ENCODE peak calls at places on chromosome 10, in nine cellular contexts. One of them, this sample, is unnamed.

GRCh38 chr10:78928330-78928729 is 140.4 kb upstream of the ZMIZ1 start:
- DNase-seq in A549: no peak
- DNase-seq in psoas muscle: no peak
- DNase-seq in neural crest cell: no peak
- DNase-seq in dorsolateral prefrontal cortex: no peak
- DNase-seq in transverse colon: no peak
- DNase-seq in PC-3: no peak
- DNase-seq in OCI-LY7: no peak
- DNase-seq in GM06990: no peak
- DNase-seq in this sample: no peak

GRCh38 chr10:35523670-35524225 is 81.4 kb upstream of the GJD4 start:
- DNase-seq in OCI-LY7: peak
- DNase-seq in transverse colon: no peak
- DNase-seq in A549: no peak
- DNase-seq in dorsolateral prefrontal cortex: no peak
- DNase-seq in psoas muscle: no peak
- DNase-seq in PC-3: no peak
- DNase-seq in neural crest cell: no peak
- DNase-seq in GM06990: no peak
- DNase-seq in this sample: peak

GRCh38 chr10:93915603-93916002 is 21.8 kb downstream of the SLC35G1 start:
- DNase-seq in dorsolateral prefrontal cortex: no peak
- DNase-seq in psoas muscle: no peak
- DNase-seq in neural crest cell: no peak
- DNase-seq in A549: no peak
- DNase-seq in transverse colon: no peak
- DNase-seq in PC-3: no peak
- DNase-seq in OCI-LY7: no peak
- DNase-seq in GM06990: no peak
- DNase-seq in this sample: no peak

GRCh38 chr10:69332278-69333010 is 54.1 kb downstream of the HK1 start:
- DNase-seq in neural crest cell: no peak
- DNase-seq in A549: no peak
- DNase-seq in PC-3: no peak
- DNase-seq in OCI-LY7: no peak
- DNase-seq in dorsolateral prefrontal cortex: no peak
- DNase-seq in transverse colon: peak
- DNase-seq in GM06990: no peak
- DNase-seq in psoas muscle: no peak
- DNase-seq in this sample: no peak

GRCh38 chr10:98446121-98446655 is 547 bp downstream of the HPS1 start:
- DNase-seq in OCI-LY7: no peak
- DNase-seq in PC-3: no peak
- DNase-seq in psoas muscle: no peak
- DNase-seq in transverse colon: peak
- DNase-seq in A549: peak
- DNase-seq in GM06990: no peak
- DNase-seq in neural crest cell: peak
- DNase-seq in dorsolateral prefrontal cortex: no peak
- DNase-seq in this sample: no peak

GRCh38 chr10:74208081-74208480 is 57.1 kb downstream of the ADK start:
- DNase-seq in PC-3: peak
- DNase-seq in neural crest cell: no peak
- DNase-seq in A549: no peak
- DNase-seq in GM06990: no peak
- DNase-seq in dorsolateral prefrontal cortex: no peak
- DNase-seq in OCI-LY7: no peak
- DNase-seq in transverse colon: peak
- DNase-seq in psoas muscle: peak
- DNase-seq in this sample: no peak

GRCh38 chr10:101834341-101834740 is 9.3 kb downstream of the KCNIP2 start:
- DNase-seq in GM06990: no peak
- DNase-seq in dorsolateral prefrontal cortex: no peak
- DNase-seq in OCI-LY7: no peak
- DNase-seq in A549: no peak
- DNase-seq in psoas muscle: no peak
- DNase-seq in PC-3: peak
- DNase-seq in neural crest cell: no peak
- DNase-seq in transverse colon: peak
- DNase-seq in this sample: no peak

GRCh38 chr10:72353963-72354355 is 760 bp downstream of the DNAJB12 start:
- DNase-seq in GM06990: no peak
- DNase-seq in psoas muscle: peak
- DNase-seq in dorsolateral prefrontal cortex: no peak
- DNase-seq in neural crest cell: no peak
- DNase-seq in OCI-LY7: no peak
- DNase-seq in transverse colon: no peak
- DNase-seq in PC-3: no peak
- DNase-seq in A549: peak
- DNase-seq in this sample: no peak

GRCh38 chr10:119871881-119872609 is 598 bp downstream of the MCMBP start:
- DNase-seq in GM06990: peak
- DNase-seq in neural crest cell: peak
- DNase-seq in transverse colon: peak
- DNase-seq in dorsolateral prefrontal cortex: peak
- DNase-seq in OCI-LY7: peak
- DNase-seq in PC-3: peak
- DNase-seq in psoas muscle: peak
- DNase-seq in A549: no peak
- DNase-seq in this sample: peak

GRCh38 chr10:71893920-71894319 is 42.9 kb upstream of the PSAP start:
- DNase-seq in transverse colon: no peak
- DNase-seq in dorsolateral prefrontal cortex: no peak
- DNase-seq in PC-3: no peak
- DNase-seq in psoas muscle: no peak
- DNase-seq in A549: no peak
- DNase-seq in neural crest cell: no peak
- DNase-seq in GM06990: no peak
- DNase-seq in OCI-LY7: no peak
- DNase-seq in this sample: no peak

GRCh38 chr10:77609781-77610272 is 27.8 kb downstream of the KCNMA1 start:
- DNase-seq in psoas muscle: no peak
- DNase-seq in transverse colon: no peak
- DNase-seq in OCI-LY7: no peak
- DNase-seq in neural crest cell: no peak
- DNase-seq in PC-3: no peak
- DNase-seq in dorsolateral prefrontal cortex: no peak
- DNase-seq in GM06990: no peak
- DNase-seq in A549: no peak
- DNase-seq in this sample: no peak

GRCh38 chr10:6348091-6348862 is 145.5 kb downstream of the PFKFB3 start:
- DNase-seq in transverse colon: peak
- DNase-seq in PC-3: no peak
- DNase-seq in OCI-LY7: peak
- DNase-seq in dorsolateral prefrontal cortex: peak
- DNase-seq in A549: no peak
- DNase-seq in psoas muscle: peak
- DNase-seq in GM06990: peak
- DNase-seq in neural crest cell: no peak
- DNase-seq in this sample: peak

GRCh38 chr10:73998623-73999622 is 1.0 kb downstream of the VCL start:
- DNase-seq in psoas muscle: peak
- DNase-seq in PC-3: peak
- DNase-seq in neural crest cell: peak
- DNase-seq in A549: peak
- DNase-seq in dorsolateral prefrontal cortex: peak
- DNase-seq in OCI-LY7: peak
- DNase-seq in transverse colon: peak
- DNase-seq in GM06990: no peak
- DNase-seq in this sample: peak

GRCh38 chr10:5616871-5617270 is 49.5 kb downstream of the ASB13 start:
- DNase-seq in GM06990: no peak
- DNase-seq in dorsolateral prefrontal cortex: no peak
- DNase-seq in OCI-LY7: no peak
- DNase-seq in psoas muscle: no peak
- DNase-seq in neural crest cell: no peak
- DNase-seq in transverse colon: no peak
- DNase-seq in A549: no peak
- DNase-seq in PC-3: no peak
- DNase-seq in this sample: no peak

GRCh38 chr10:310976-311639 is 175.9 kb downstream of the ZMYND11 start:
- DNase-seq in PC-3: no peak
- DNase-seq in transverse colon: no peak
- DNase-seq in GM06990: no peak
- DNase-seq in A549: no peak
- DNase-seq in dorsolateral prefrontal cortex: no peak
- DNase-seq in neural crest cell: no peak
- DNase-seq in psoas muscle: no peak
- DNase-seq in OCI-LY7: no peak
- DNase-seq in this sample: no peak
- TF ChIP-seq CTCF in PC-3: no peak
- TF ChIP-seq CTCF in transverse colon: no peak
- TF ChIP-seq CTCF in GM06990: no peak
- TF ChIP-seq CTCF in A549: no peak
- TF ChIP-seq CTCF in dorsolateral prefrontal cortex: no peak
- TF ChIP-seq CTCF in neural crest cell: no peak
- TF ChIP-seq CTCF in psoas muscle: no peak
- TF ChIP-seq CTCF in OCI-LY7: no peak
- TF ChIP-seq CTCF in this sample: no peak

GRCh38 chr10:13957856-13958255 is 371.1 kb downstream of the PRPF18 start:
- DNase-seq in neural crest cell: no peak
- DNase-seq in A549: no peak
- DNase-seq in dorsolateral prefrontal cortex: no peak
- DNase-seq in PC-3: no peak
- DNase-seq in OCI-LY7: no peak
- DNase-seq in psoas muscle: no peak
- DNase-seq in transverse colon: no peak
- DNase-seq in GM06990: no peak
- DNase-seq in this sample: no peak

GRCh38 chr10:13953371-13953770 is 366.6 kb downstream of the PRPF18 start:
- DNase-seq in neural crest cell: no peak
- DNase-seq in OCI-LY7: no peak
- DNase-seq in psoas muscle: no peak
- DNase-seq in transverse colon: no peak
- DNase-seq in A549: no peak
- DNase-seq in PC-3: no peak
- DNase-seq in dorsolateral prefrontal cortex: no peak
- DNase-seq in GM06990: no peak
- DNase-seq in this sample: no peak

GRCh38 chr10:13959443-13960359 is 371.0 kb downstream of the FRMD4A start:
- DNase-seq in GM06990: no peak
- DNase-seq in dorsolateral prefrontal cortex: no peak
- DNase-seq in transverse colon: no peak
- DNase-seq in psoas muscle: no peak
- DNase-seq in A549: no peak
- DNase-seq in neural crest cell: no peak
- DNase-seq in PC-3: no peak
- DNase-seq in OCI-LY7: no peak
- DNase-seq in this sample: no peak

GRCh38 chr10:13955426-13955825 is 368.7 kb downstream of the PRPF18 start:
- DNase-seq in neural crest cell: no peak
- DNase-seq in psoas muscle: no peak
- DNase-seq in transverse colon: no peak
- DNase-seq in GM06990: no peak
- DNase-seq in PC-3: no peak
- DNase-seq in OCI-LY7: no peak
- DNase-seq in dorsolateral prefrontal cortex: no peak
- DNase-seq in A549: no peak
- DNase-seq in this sample: no peak

GRCh38 chr10:13956826-13957225 is 370.1 kb downstream of the PRPF18 start:
- DNase-seq in psoas muscle: peak
- DNase-seq in neural crest cell: no peak
- DNase-seq in transverse colon: peak
- DNase-seq in dorsolateral prefrontal cortex: no peak
- DNase-seq in GM06990: no peak
- DNase-seq in PC-3: no peak
- DNase-seq in OCI-LY7: no peak
- DNase-seq in A549: no peak
- DNase-seq in this sample: no peak
- TF ChIP-seq CTCF in psoas muscle: peak
- TF ChIP-seq CTCF in neural crest cell: no peak
- TF ChIP-seq CTCF in transverse colon: peak
- TF ChIP-seq CTCF in dorsolateral prefrontal cortex: peak
- TF ChIP-seq CTCF in GM06990: no peak
- TF ChIP-seq CTCF in PC-3: no peak
- TF ChIP-seq CTCF in OCI-LY7: no peak
- TF ChIP-seq CTCF in A549: no peak
- TF ChIP-seq CTCF in this sample: no peak

DNA sequence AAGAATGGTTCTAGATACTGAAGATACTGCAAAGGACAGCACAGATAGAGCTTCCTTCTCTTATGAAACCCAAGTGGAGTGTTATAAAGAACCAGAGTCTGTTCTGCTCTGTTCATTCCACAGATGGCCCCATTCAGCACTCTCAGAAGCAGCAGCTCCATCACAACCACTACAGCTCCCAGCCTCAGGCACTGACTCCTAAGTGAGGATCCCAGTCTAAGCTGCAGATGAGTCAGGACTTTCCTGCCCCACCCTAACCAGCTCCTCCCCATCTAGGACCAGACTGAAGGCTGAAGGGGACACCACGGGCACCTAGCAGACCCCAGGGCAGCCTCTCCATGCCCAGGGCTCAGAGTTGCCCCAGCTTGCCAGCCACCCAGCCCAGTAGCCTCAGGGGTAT is 379.8 kb downstream of the GRID1 start:
- DNase-seq in OCI-LY7: no peak
- DNase-seq in transverse colon: no peak
- DNase-seq in A549: no peak
- DNase-seq in PC-3: no peak
- DNase-seq in dorsolateral prefrontal cortex: no peak
- DNase-seq in GM06990: no peak
- DNase-seq in neural crest cell: no peak
- DNase-seq in psoas muscle: no peak
- DNase-seq in this sample: no peak
- TF ChIP-seq CTCF in OCI-LY7: no peak
- TF ChIP-seq CTCF in transverse colon: no peak
- TF ChIP-seq CTCF in A549: no peak
- TF ChIP-seq CTCF in PC-3: no peak
- TF ChIP-seq CTCF in dorsolateral prefrontal cortex: no peak
- TF ChIP-seq CTCF in GM06990: no peak
- TF ChIP-seq CTCF in neural crest cell: no peak
- TF ChIP-seq CTCF in psoas muscle: no peak
- TF ChIP-seq CTCF in this sample: no peak

GRCh38 chr10:60467202-60467546 is 77.5 kb upstream of the ANK3 start:
- DNase-seq in neural crest cell: no peak
- DNase-seq in A549: no peak
- DNase-seq in OCI-LY7: no peak
- DNase-seq in GM06990: no peak
- DNase-seq in dorsolateral prefrontal cortex: no peak
- DNase-seq in psoas muscle: no peak
- DNase-seq in transverse colon: no peak
- DNase-seq in PC-3: no peak
- DNase-seq in this sample: no peak

GRCh38 chr10:60464659-60465058 is 75.0 kb upstream of the ANK3 start:
- DNase-seq in PC-3: peak
- DNase-seq in neural crest cell: no peak
- DNase-seq in psoas muscle: no peak
- DNase-seq in A549: no peak
- DNase-seq in OCI-LY7: no peak
- DNase-seq in transverse colon: no peak
- DNase-seq in GM06990: no peak
- DNase-seq in dorsolateral prefrontal cortex: no peak
- DNase-seq in this sample: no peak

GRCh38 chr10:60465801-60466200 is 76.1 kb upstream of the ANK3 start:
- DNase-seq in dorsolateral prefrontal cortex: no peak
- DNase-seq in OCI-LY7: no peak
- DNase-seq in psoas muscle: no peak
- DNase-seq in PC-3: peak
- DNase-seq in A549: no peak
- DNase-seq in transverse colon: no peak
- DNase-seq in neural crest cell: no peak
- DNase-seq in GM06990: no peak
- DNase-seq in this sample: no peak

GRCh38 chr10:60463726-60464125 is 74.1 kb upstream of the ANK3 start:
- DNase-seq in psoas muscle: no peak
- DNase-seq in neural crest cell: no peak
- DNase-seq in transverse colon: no peak
- DNase-seq in PC-3: no peak
- DNase-seq in OCI-LY7: no peak
- DNase-seq in A549: no peak
- DNase-seq in GM06990: no peak
- DNase-seq in dorsolateral prefrontal cortex: no peak
- DNase-seq in this sample: no peak

GRCh38 chr10:60466267-60467201 is 76.9 kb upstream of the ANK3 start:
- DNase-seq in psoas muscle: no peak
- DNase-seq in PC-3: peak
- DNase-seq in transverse colon: no peak
- DNase-seq in neural crest cell: no peak
- DNase-seq in A549: no peak
- DNase-seq in dorsolateral prefrontal cortex: no peak
- DNase-seq in OCI-LY7: no peak
- DNase-seq in GM06990: no peak
- DNase-seq in this sample: no peak
- TF ChIP-seq CTCF in psoas muscle: no peak
- TF ChIP-seq CTCF in PC-3: no peak
- TF ChIP-seq CTCF in transverse colon: no peak
- TF ChIP-seq CTCF in neural crest cell: peak
- TF ChIP-seq CTCF in A549: no peak
- TF ChIP-seq CTCF in dorsolateral prefrontal cortex: no peak
- TF ChIP-seq CTCF in OCI-LY7: no peak
- TF ChIP-seq CTCF in GM06990: no peak
- TF ChIP-seq CTCF in this sample: no peak